ENCODE peak calls at places on chromosomes 6 and 20, in nine cellular contexts. C is cardiac septum; A is WERI-Rb-1; J is neuronal stem cell; G is activated CD8-positive, alpha-beta memory T cell treated with anti-CD3 and anti-CD28 coated beads for 48 hours; B is pancreas; F is activated gamma-delta T cell treated with Interleukin-2 at 50 U/mL for 16 hours; S is BJ; W is HT1080. H is an unnamed sample.

GRCh38 chr6:30615958-30616810 is 859 bp downstream of the PPP1R10 start:
- DNase-seq in F (peak; percentile 39), A (peak; percentile 82), S (no peak), C (no peak), G (no peak), B (no peak), W (peak; percentile 53), J (peak; percentile 31), H (peak; percentile 51)

GRCh38 chr6:121619013-121619412 is 183.6 kb downstream of the GJA1 start:
- DNase-seq in F (no peak), S (no peak), J (no peak), A (no peak), W (no peak), C (no peak), B (no peak), G (no peak), H (no peak)

GRCh38 chr20:17871181-17871580 is 97.4 kb downstream of the SNX5 start:
- DNase-seq in C (no peak), J (no peak), A (no peak), S (no peak), W (no peak), B (no peak), F (no peak), G (no peak), H (no peak)

GRCh38 chr6:110688661-110689268 is 126.5 kb downstream of the CDK19 start:
- DNase-seq in A (no peak), W (no peak), S (no peak), C (no peak), J (no peak), F (no peak), B (no peak), G (no peak), H (no peak)

GRCh38 chr6:104711371-104711770 is 148.3 kb downstream of the HACE1 start:
- DNase-seq in J (no peak), G (no peak), C (no peak), B (no peak), F (no peak), S (no peak), W (peak; percentile 66), A (peak; percentile 65), H (no peak)

GRCh38 chr6:106885659-106886058 is 88.9 kb downstream of the CD24 start:
- DNase-seq in F (no peak), G (no peak), B (no peak), A (no peak), W (no peak), C (no peak), S (no peak), J (no peak), H (no peak)

GRCh38 chr6:33740204-33740608 is 6.5 kb downstream of the IP6K3 start:
- DNase-seq in W (no peak), G (no peak), C (peak; percentile 82), S (no peak), F (no peak), J (no peak), A (peak; percentile 81), B (no peak), H (no peak)

GRCh38 chr6:41779793-41780622 is at the start of gene FRS3:
- DNase-seq in G (peak; percentile 100), J (peak; percentile 99), C (peak; percentile 100), B (peak; percentile 98), A (peak; percentile 100), W (peak; percentile 88), S (peak; percentile 51), F (peak; percentile 99), H (peak; percentile 100)

GRCh38 chr6:36915599-36915998 is 29.8 kb downstream of the C6orf89 start:
- DNase-seq in G (no peak), S (no peak), F (no peak), C (no peak), W (no peak), A (no peak), B (no peak), J (no peak), H (no peak)

GRCh38 chr20:19930461-19930860 is 86.7 kb upstream of the NAA20 start:
- DNase-seq in G (no peak), W (no peak), J (no peak), A (no peak), B (no peak), F (no peak), S (no peak), C (no peak), H (no peak)

GRCh38 chr20:11822116-11822794 is 95.4 kb upstream of the BTBD3 start:
- DNase-seq in B (no peak), W (no peak), A (no peak), J (no peak), S (no peak), C (no peak), G (no peak), F (no peak), H (no peak)

GRCh38 chr20:13877789-13878188 is 93.0 kb downstream of the NDUFAF5 start:
- DNase-seq in A (no peak), B (no peak), W (no peak), S (no peak), G (no peak), C (no peak), F (no peak), J (no peak), H (no peak)

GRCh38 chr6:149079911-149080501 is 237.5 kb upstream of the TAB2 start:
- DNase-seq in B (peak; percentile 30), C (no peak), S (peak; percentile 21), W (peak; percentile 3), A (no peak), J (no peak), G (no peak), F (no peak), H (no peak)

GRCh38 chr6:160400426-160400825 is 52.2 kb downstream of the SLC22A3 start:
- DNase-seq in W (peak; percentile 42), S (no peak), A (no peak), B (no peak), C (no peak), G (no peak), F (no peak), J (no peak), H (no peak)

H was measured in activated naive CD4-positive, alpha-beta T cell treated with anti-CD3 and anti-CD28 coated beads, Interleukin-2, amount 50 U/mL, for 72 hours.